ENCODE peak calls at places on chromosomes 3 and 15, in nine cellular contexts. J, S, X, M, V, C, L, T and N are unnamed samples.
A peak's percentile ranks its signal among the peaks of the same experiment; 100 is the strongest.

GRCh38 chr15:76614725-76615124 is 278.2 kb downstream of the ISL2 start:
- DNase-seq in J (no peak), S (no peak), X (no peak), M (no peak), V (no peak), C (no peak), L (no peak), T (no peak), N (no peak)

GRCh38 chr3:165716592-165716991 is 120.6 kb downstream of the BCHE start:
- DNase-seq in J (peak; percentile 7), S (no peak), X (no peak), M (no peak), V (no peak), C (no peak), L (no peak), T (no peak), N (no peak)

GRCh38 chr3:185420762-185421161 is 57.8 kb downstream of the MAP3K13 start:
- DNase-seq in J (no peak), S (no peak), X (no peak), M (peak; percentile 7), V (no peak), C (peak; percentile 12), L (no peak), T (no peak), N (no peak)

GRCh38 chr15:63892794-63893441 is 59.2 kb upstream of the HERC1 start:
- DNase-seq in J (no peak), S (no peak), X (no peak), M (no peak), V (peak; percentile 86), C (no peak), L (peak; percentile 34), T (no peak), N (no peak)

GRCh38 chr3:43629254-43629653 is 7.4 kb upstream of the ANO10 start:
- DNase-seq in J (no peak), S (no peak), X (no peak), M (no peak), V (no peak), C (peak; percentile 10), L (no peak), T (peak; percentile 55), N (no peak)

GRCh38 chr15:40759961-40760360 is 3.9 kb upstream of the GCHFR start:
- DNase-seq in J (no peak), S (no peak), X (no peak), M (no peak), V (no peak), C (no peak), L (no peak), T (no peak), N (no peak)

GRCh38 chr15:100250166-100250800 is 91.5 kb downstream of the ADAMTS17 start:
- DNase-seq in J (no peak), S (no peak), X (no peak), M (no peak), V (no peak), C (peak; percentile 26), L (no peak), T (no peak), N (no peak)

GRCh38 chr3:187744169-187745151 is 808 bp downstream of the BCL6 start:
- DNase-seq in J (peak; percentile 35), S (peak; percentile 74), X (no peak), M (peak; percentile 33), V (peak; percentile 54), C (peak; percentile 19), L (peak; percentile 39), T (peak; percentile 64), N (no peak)

GRCh38 chr3:168865022-168865551 is 769.4 kb upstream of the GOLIM4 start:
- DNase-seq in J (peak; percentile 43), S (no peak), X (no peak), M (no peak), V (no peak), C (peak; percentile 16), L (no peak), T (peak; percentile 56), N (peak; percentile 18)

GRCh38 chr3:142087676-142088075 is 61.7 kb downstream of the TFDP2 start:
- DNase-seq in J (no peak), S (no peak), X (no peak), M (peak; percentile 72), V (no peak), C (peak; percentile 33), L (no peak), T (peak; percentile 89), N (no peak)

GRCh38 chr15:94674251-94674650 is 442.9 kb downstream of the MCTP2 start:
- DNase-seq in J (no peak), S (no peak), X (no peak), M (peak; percentile 49), V (no peak), C (peak; percentile 31), L (no peak), T (no peak), N (no peak)

GRCh38 chr3:96863129-96863740 is 48.8 kb downstream of the EPHA6 start:
- DNase-seq in J (peak; percentile 64), S (peak; percentile 3), X (no peak), M (no peak), V (no peak), C (no peak), L (no peak), T (peak; percentile 19), N (peak; percentile 55)

GRCh38 chr3:30342319-30343060 is 263.9 kb upstream of the TGFBR2 start:
- DNase-seq in J (peak; percentile 5), S (no peak), X (no peak), M (peak; percentile 96), V (no peak), C (peak; percentile 88), L (no peak), T (peak; percentile 99), N (peak; percentile 32)

GRCh38 chr15:52289629-52290081 is 5.9 kb downstream of the MYO5C start:
- DNase-seq in J (no peak), S (peak; percentile 57), X (no peak), M (no peak), V (no peak), C (no peak), L (no peak), T (no peak), N (no peak)

GRCh38 chr15:51876169-51876568 is 46.7 kb downstream of the TMOD3 start:
- DNase-seq in J (no peak), S (no peak), X (no peak), M (no peak), V (no peak), C (no peak), L (no peak), T (no peak), N (no peak)

GRCh38 chr3:12835005-12835665 is 6.2 kb downstream of the RPL32 start:
- DNase-seq in J (no peak), S (no peak), X (no peak), M (no peak), V (no peak), C (no peak), L (no peak), T (no peak), N (no peak)

GRCh38 chr15:48119277-48119676 is 1.5 kb upstream of the SLC24A5 start:
- DNase-seq in J (peak; percentile 68), S (no peak), X (no peak), M (no peak), V (no peak), C (no peak), L (no peak), T (peak; percentile 8), N (no peak)

GRCh38 chr3:77835916-77836315 is 796.0 kb downstream of the ROBO2 start:
- DNase-seq in J (no peak), S (no peak), X (no peak), M (no peak), V (no peak), C (peak; percentile 62), L (no peak), T (no peak), N (no peak)

GRCh38 chr3:44893097-44893496 is 18.7 kb downstream of the TGM4 start:
- DNase-seq in J (no peak), S (no peak), X (no peak), M (peak; percentile 77), V (no peak), C (peak; percentile 46), L (no peak), T (peak; percentile 89), N (no peak)

GRCh38 chr3:65664927-65665326 is 373.8 kb downstream of the MAGI1 start:
- DNase-seq in J (no peak), S (no peak), X (no peak), M (no peak), V (no peak), C (no peak), L (no peak), T (no peak), N (no peak)